ENCODE peak calls at places on chromosomes 2 and 18, in seven cellular contexts. F is lower leg skin; X is HuH-7.5; P is choroid plexus epithelial cell; J is stimulated activated naive CD8-positive, alpha-beta T cell treated with anti-CD3 and anti-CD28 coated beads, Interleukin-15, Interleukin-2, amounts not matched to agents 100 U/mL and 50 U/mL, for 24 hours; U is left ventricle myocardium superior; I is activated CD4-positive, alpha-beta T cell treated with anti-CD3 and anti-CD28 coated beads, Interleukin-2, amount 50 U/mL, for 1 hour. G is an unnamed sample.

GRCh38 chr18:12255626-12256026 is 1.5 kb downstream of the CIDEA start:
- DNase-seq in F (no peak), X (no peak), P (no peak), J (no peak), U (no peak), I (no peak), G (peak; percentile 48)

GRCh38 chr2:113709022-113709421 is 47.4 kb downstream of the SLC35F5 start:
- DNase-seq in F (no peak), X (no peak), P (no peak), J (no peak), U (no peak), I (no peak), G (peak; percentile 81)

GRCh38 chr2:133266926-133267590 is 301.2 kb downstream of the NCKAP5 start:
- DNase-seq in F (no peak), X (peak; percentile 54), P (no peak), J (no peak), U (no peak), I (no peak), G (no peak)

GRCh38 chr2:96106991-96107882 is 9.1 kb downstream of the ADRA2B start:
- DNase-seq in F (no peak), X (no peak), P (no peak), J (no peak), U (peak; percentile 40), I (no peak), G (no peak)

GRCh38 chr2:2561346-2562095 is 230.4 kb upstream of the MYT1L start:
- DNase-seq in F (no peak), X (no peak), P (no peak), J (no peak), U (no peak), I (no peak), G (no peak)

GRCh38 chr18:5625076-5625475 is 81.3 kb upstream of the EPB41L3 start:
- DNase-seq in F (no peak), X (no peak), P (no peak), J (no peak), U (no peak), I (no peak), G (no peak)

GRCh38 chr2:176664478-176664877 is 395.2 kb downstream of the MTX2 start:
- DNase-seq in F (no peak), X (no peak), P (no peak), J (no peak), U (no peak), I (no peak), G (no peak)

GRCh38 chr2:24950100-24950499 is 21.7 kb downstream of the DNAJC27 start:
- DNase-seq in F (no peak), X (no peak), P (no peak), J (no peak), U (no peak), I (no peak), G (no peak)

GRCh38 chr2:61376211-61376610 is 94.7 kb downstream of the USP34 start:
- DNase-seq in F (no peak), X (no peak), P (no peak), J (no peak), U (no peak), I (no peak), G (no peak)

GRCh38 chr18:78506031-78506461 is 473.6 kb upstream of the SALL3 start:
- DNase-seq in F (no peak), X (no peak), P (no peak), J (no peak), U (no peak), I (no peak), G (no peak)

GRCh38 chr2:66303471-66303870 is 131.5 kb upstream of the MEIS1 start:
- DNase-seq in F (no peak), X (no peak), P (no peak), J (no peak), U (no peak), I (no peak), G (no peak)

GRCh38 chr2:238420878-238421694 is 5.6 kb upstream of the ASB1 start:
- DNase-seq in F (no peak), X (no peak), P (peak; percentile 52), J (no peak), U (no peak), I (no peak), G (no peak)

GRCh38 chr2:217626926-217627325 is 375.9 kb downstream of the TNS1 start:
- DNase-seq in F (no peak), X (no peak), P (no peak), J (no peak), U (no peak), I (no peak), G (no peak)

GRCh38 chr18:47118986-47119385 is 31.3 kb downstream of the HDHD2 start:
- DNase-seq in F (no peak), X (no peak), P (no peak), J (no peak), U (no peak), I (no peak), G (no peak)

GRCh38 chr2:102915128-102915527 is 153.3 kb downstream of the TMEM182 start:
- DNase-seq in F (no peak), X (no peak), P (peak; percentile 3), J (no peak), U (no peak), I (no peak), G (no peak)

GRCh38 chr2:6823111-6823510 is 42.6 kb downstream of the CMPK2 start:
- DNase-seq in F (no peak), X (no peak), P (peak; percentile 66), J (no peak), U (no peak), I (no peak), G (no peak)

GRCh38 chr2:41061371-41061770 is 609.5 kb upstream of the SLC8A1 start:
- DNase-seq in F (no peak), X (no peak), P (peak; percentile 44), J (no peak), U (no peak), I (no peak), G (no peak)

GRCh38 chr2:65287364-65287763 is 59.7 kb downstream of the ACTR2 start:
- DNase-seq in F (no peak), X (no peak), P (no peak), J (no peak), U (no peak), I (no peak), G (no peak)

GRCh38 chr2:221753401-221753800 is 181.3 kb upstream of the EPHA4 start:
- DNase-seq in F (no peak), X (no peak), P (no peak), J (no peak), U (no peak), I (no peak), G (no peak)

GRCh38 chr2:84844141-84844540 is 36.7 kb downstream of the TRABD2A start:
- DNase-seq in F (no peak), X (no peak), P (no peak), J (no peak), U (no peak), I (no peak), G (no peak)

GRCh38 chr2:113206251-113206650 is 32.5 kb downstream of the PSD4 start:
- DNase-seq in F (no peak), X (no peak), P (no peak), J (no peak), U (no peak), I (no peak), G (no peak)

GRCh38 chr18:56807883-56808282 is 156.7 kb downstream of the WDR7 start:
- DNase-seq in F (no peak), X (peak; percentile 2), P (no peak), J (no peak), U (no peak), I (no peak), G (no peak)

GRCh38 chr2:167890739-167891138 is 356.7 kb downstream of the STK39 start:
- DNase-seq in F (no peak), X (no peak), P (no peak), J (no peak), U (no peak), I (no peak), G (no peak)

GRCh38 chr2:239833728-239834109 is 191.4 kb downstream of the NDUFA10 start:
- DNase-seq in F (no peak), X (no peak), P (no peak), J (no peak), U (no peak), I (no peak), G (no peak)

GRCh38 chr2:191910518-191910917 is 63.6 kb upstream of the CAVIN2 start:
- DNase-seq in F (no peak), X (no peak), P (peak; percentile 59), J (no peak), U (no peak), I (no peak), G (no peak)

GRCh38 chr2:135456431-135456830 is 74.6 kb downstream of the ZRANB3 start:
- DNase-seq in F (no peak), X (no peak), P (no peak), J (no peak), U (no peak), I (no peak), G (no peak)

GRCh38 chr2:64727843-64728463 is 74.2 kb upstream of the SERTAD2 start:
- DNase-seq in F (no peak), X (no peak), P (no peak), J (no peak), U (no peak), I (no peak), G (no peak)

GRCh38 chr2:19508-19907 is 26.8 kb downstream of the FAM110C start:
- DNase-seq in F (no peak), X (no peak), P (no peak), J (no peak), U (no peak), I (no peak), G (no peak)

GRCh38 chr18:13337369-13337768 is 118.8 kb downstream of the LDLRAD4 start:
- DNase-seq in F (no peak), X (no peak), P (no peak), J (no peak), U (no peak), I (no peak), G (no peak)

GRCh38 chr18:31225668-31226067 is 63.0 kb upstream of the DSC1 start:
- DNase-seq in F (no peak), X (no peak), P (peak; percentile 93), J (no peak), U (peak; percentile 68), I (no peak), G (peak; percentile 38)

GRCh38 chr2:25794544-25795276 is 83.6 kb downstream of the ASXL2 start:
- DNase-seq in F (no peak), X (no peak), P (no peak), J (no peak), U (no peak), I (no peak), G (no peak)

GRCh38 chr2:145815933-145816332 is 1296.0 kb upstream of the ZEB2 start:
- DNase-seq in F (no peak), X (no peak), P (no peak), J (no peak), U (no peak), I (no peak), G (no peak)

GRCh38 chr2:196718796-196719564 is 79.5 kb downstream of the CCDC150 start:
- DNase-seq in F (no peak), X (peak; percentile 22), P (peak; percentile 91), J (no peak), U (peak; percentile 37), I (no peak), G (no peak)

GRCh38 chr2:111695441-111696007 is 188.5 kb downstream of the ANAPC1 start:
- DNase-seq in F (no peak), X (no peak), P (no peak), J (no peak), U (no peak), I (no peak), G (no peak)

GRCh38 chr18:76388891-76389423 is 106.1 kb downstream of the ZNF516 start:
- DNase-seq in F (no peak), X (no peak), P (no peak), J (no peak), U (no peak), I (no peak), G (no peak)